ENCODE peak calls at places on chromosomes 16 and 17, in seven cellular contexts. A, C, Z, V, S, E and H are unnamed samples.

GRCh38 chr17:74429604-74430384 is 2.1 kb upstream of the GPRC5C start:
- DNase-seq in A (no peak), C (no peak), Z (no peak), V (no peak), S (peak), E (no peak), H (peak)

GRCh38 chr17:66970797-66971196 is 6.3 kb downstream of the CACNG4 start:
- DNase-seq in A (no peak), C (no peak), Z (no peak), V (no peak), S (no peak), E (no peak), H (no peak)

GRCh38 chr16:51157698-51158097 is 6.6 kb upstream of the SALL1 start:
- DNase-seq in A (no peak), C (no peak), Z (no peak), V (no peak), S (no peak), E (no peak), H (no peak)

GRCh38 chr17:77466140-77466539 is 325.4 kb downstream of the SEC14L1 start:
- DNase-seq in A (no peak), C (no peak), Z (no peak), V (no peak), S (no peak), E (no peak), H (no peak)

GRCh38 chr17:80880650-80880989 is 111.0 kb upstream of the CHMP6 start:
- DNase-seq in A (no peak), C (no peak), Z (no peak), V (no peak), S (no peak), E (no peak), H (no peak)

GRCh38 chr17:7929158-7930029 is at the start of gene KCNAB3:
- DNase-seq in A (peak), C (no peak), Z (no peak), V (no peak), S (no peak), E (peak), H (no peak)

GRCh38 chr17:78558181-78558850 is 18.9 kb downstream of the DNAH17 start:
- DNase-seq in A (no peak), C (peak), Z (no peak), V (no peak), S (no peak), E (no peak), H (no peak)

GRCh38 chr16:79595916-79596450 is 4.6 kb downstream of the MAF start:
- DNase-seq in A (no peak), C (no peak), Z (no peak), V (no peak), S (no peak), E (no peak), H (no peak)

GRCh38 chr17:65297384-65297783 is 160.2 kb downstream of the RGS9 start:
- DNase-seq in A (no peak), C (no peak), Z (no peak), V (no peak), S (no peak), E (no peak), H (no peak)

GRCh38 chr17:69375229-69375628 is 39.3 kb upstream of the MAP2K6 start:
- DNase-seq in A (no peak), C (no peak), Z (no peak), V (no peak), S (no peak), E (no peak), H (no peak)

GRCh38 chr17:15510361-15510760 is 42.9 kb upstream of the CDRT4 start:
- DNase-seq in A (peak), C (peak), Z (no peak), V (no peak), S (no peak), E (peak), H (no peak)

GRCh38 chr17:57284583-57284982 is 28.3 kb downstream of the MSI2 start:
- DNase-seq in A (no peak), C (no peak), Z (no peak), V (no peak), S (no peak), E (no peak), H (no peak)

GRCh38 chr17:42653179-42654124 is 5.6 kb upstream of the TUBG2 start:
- DNase-seq in A (peak), C (no peak), Z (peak), V (no peak), S (peak), E (peak), H (peak)

GRCh38 chr16:62891-63290 is 9.3 kb downstream of the SNRNP25 start:
- DNase-seq in A (no peak), C (no peak), Z (no peak), V (no peak), S (no peak), E (no peak), H (no peak)

GRCh38 chr16:74726736-74727135 is 26.1 kb upstream of the MLKL start:
- DNase-seq in A (no peak), C (no peak), Z (no peak), V (no peak), S (no peak), E (no peak), H (no peak)

GRCh38 chr17:70307430-70307829 is 138.1 kb downstream of the KCNJ2 start:
- DNase-seq in A (peak), C (no peak), Z (no peak), V (no peak), S (peak), E (no peak), H (no peak)

GRCh38 chr17:71937914-71938313 is 182.9 kb upstream of the SOX9 start:
- DNase-seq in A (no peak), C (no peak), Z (no peak), V (no peak), S (no peak), E (no peak), H (no peak)

GRCh38 chr16:4364196-4365013 is 7.2 kb upstream of the VASN start:
- DNase-seq in A (no peak), C (no peak), Z (no peak), V (no peak), S (no peak), E (no peak), H (no peak)

GRCh38 chr16:17306745-17307144 is 164.0 kb downstream of the XYLT1 start:
- DNase-seq in A (no peak), C (no peak), Z (no peak), V (no peak), S (no peak), E (no peak), H (no peak)

GRCh38 chr17:54405826-54406225 is 494.8 kb upstream of the TOM1L1 start:
- DNase-seq in A (no peak), C (no peak), Z (no peak), V (no peak), S (no peak), E (no peak), H (no peak)

GRCh38 chr17:45999900-46000290 is 845 bp downstream of the STH start:
- DNase-seq in A (no peak), C (no peak), Z (no peak), V (no peak), S (no peak), E (no peak), H (no peak)

GRCh38 chr16:27273670-27274522 is 5.3 kb upstream of the NSMCE1 start:
- DNase-seq in A (peak), C (peak), Z (no peak), V (no peak), S (no peak), E (no peak), H (no peak)

GRCh38 chr16:88748364-88748763 is 36.7 kb downstream of the PIEZO1 start:
- DNase-seq in A (no peak), C (no peak), Z (no peak), V (no peak), S (no peak), E (no peak), H (no peak)

GRCh38 chr16:67673712-67674580 is 7.3 kb downstream of the C16orf86 start:
- DNase-seq in A (no peak), C (no peak), Z (peak), V (no peak), S (peak), E (peak), H (no peak)

GRCh38 chr17:7989781-7990655 is 12.4 kb upstream of the GUCY2D start:
- DNase-seq in A (peak), C (peak), Z (peak), V (peak), S (peak), E (peak), H (peak)

GRCh38 chr16:79679334-79679733 is 78.8 kb upstream of the MAF start:
- DNase-seq in A (no peak), C (no peak), Z (no peak), V (no peak), S (no peak), E (no peak), H (no peak)

GRCh38 chr16:85649978-85650863 is 37.1 kb downstream of the GSE1 start:
- DNase-seq in A (no peak), C (no peak), Z (no peak), V (no peak), S (no peak), E (no peak), H (no peak)

GRCh38 chr16:58464047-58464915 is 35.7 kb upstream of the NDRG4 start:
- DNase-seq in A (no peak), C (no peak), Z (no peak), V (no peak), S (peak), E (no peak), H (no peak)

GRCh38 chr16:11346700-11347319 is 1.6 kb downstream of the RMI2 start:
- DNase-seq in A (no peak), C (no peak), Z (no peak), V (no peak), S (no peak), E (no peak), H (no peak)
- TF ChIP-seq POLR2A in A (no peak), C (no peak), Z (no peak), V (no peak), S (no peak), E (no peak), H (no peak)

GRCh38 chr16:10599626-10600025 is 19.2 kb upstream of the EMP2 start:
- DNase-seq in A (no peak), C (no peak), Z (no peak), V (no peak), S (no peak), E (no peak), H (no peak)
- TF ChIP-seq POLR2A in A (no peak), C (no peak), Z (no peak), V (no peak), S (no peak), E (no peak), H (no peak)

DNA sequence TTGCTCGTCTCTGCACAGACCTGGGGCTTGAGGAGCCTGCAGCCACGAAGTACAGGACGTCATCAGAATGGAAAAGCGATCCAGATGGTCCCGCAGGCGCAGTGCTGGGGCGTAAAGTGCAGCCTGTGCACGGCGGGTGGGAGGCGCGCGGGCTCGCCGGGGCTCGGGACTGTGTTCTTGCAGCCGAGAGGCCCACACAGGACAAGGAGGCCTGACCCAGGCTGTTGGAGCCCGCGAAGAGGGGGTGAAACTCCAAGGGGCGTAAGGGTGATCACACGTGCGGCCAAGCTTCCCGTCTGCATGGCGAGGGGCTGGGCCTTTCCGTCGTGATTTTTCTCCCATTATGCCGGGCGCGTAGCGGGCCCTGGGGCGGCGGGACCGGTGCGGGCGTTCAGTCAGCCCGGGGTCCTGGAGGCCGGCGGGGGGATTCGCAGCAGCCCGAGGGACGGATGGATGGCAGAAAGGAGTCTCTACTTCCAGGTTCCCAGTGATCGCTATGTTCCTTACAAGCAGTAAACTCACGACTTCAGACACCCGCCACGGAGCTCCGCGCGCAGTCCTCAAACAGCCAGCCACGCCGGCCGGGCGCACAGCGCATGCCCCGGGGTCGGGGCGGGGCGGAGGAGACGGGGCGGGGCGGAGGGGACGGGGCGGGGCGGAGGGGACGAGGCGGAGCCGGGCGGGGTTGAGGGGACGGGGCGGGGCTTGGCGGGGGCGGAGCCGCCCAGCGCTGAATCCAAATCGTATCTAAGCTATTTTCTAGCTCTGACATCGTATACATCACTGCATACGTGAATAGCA is 141.0 kb upstream of the KCNJ18 start:
- DNase-seq in A (peak), C (peak), Z (peak), V (peak), S (peak), E (peak), H (peak)
- TF ChIP-seq POLR2A in A (peak), C (peak), Z (peak), V (no peak), S (no peak), E (peak), H (no peak)

GRCh38 chr16:29009050-29009837 is 24.4 kb downstream of the LAT start:
- DNase-seq in A (no peak), C (no peak), Z (no peak), V (no peak), S (no peak), E (no peak), H (no peak)
- TF ChIP-seq POLR2A in A (no peak), C (no peak), Z (no peak), V (no peak), S (no peak), E (no peak), H (no peak)

DNA sequence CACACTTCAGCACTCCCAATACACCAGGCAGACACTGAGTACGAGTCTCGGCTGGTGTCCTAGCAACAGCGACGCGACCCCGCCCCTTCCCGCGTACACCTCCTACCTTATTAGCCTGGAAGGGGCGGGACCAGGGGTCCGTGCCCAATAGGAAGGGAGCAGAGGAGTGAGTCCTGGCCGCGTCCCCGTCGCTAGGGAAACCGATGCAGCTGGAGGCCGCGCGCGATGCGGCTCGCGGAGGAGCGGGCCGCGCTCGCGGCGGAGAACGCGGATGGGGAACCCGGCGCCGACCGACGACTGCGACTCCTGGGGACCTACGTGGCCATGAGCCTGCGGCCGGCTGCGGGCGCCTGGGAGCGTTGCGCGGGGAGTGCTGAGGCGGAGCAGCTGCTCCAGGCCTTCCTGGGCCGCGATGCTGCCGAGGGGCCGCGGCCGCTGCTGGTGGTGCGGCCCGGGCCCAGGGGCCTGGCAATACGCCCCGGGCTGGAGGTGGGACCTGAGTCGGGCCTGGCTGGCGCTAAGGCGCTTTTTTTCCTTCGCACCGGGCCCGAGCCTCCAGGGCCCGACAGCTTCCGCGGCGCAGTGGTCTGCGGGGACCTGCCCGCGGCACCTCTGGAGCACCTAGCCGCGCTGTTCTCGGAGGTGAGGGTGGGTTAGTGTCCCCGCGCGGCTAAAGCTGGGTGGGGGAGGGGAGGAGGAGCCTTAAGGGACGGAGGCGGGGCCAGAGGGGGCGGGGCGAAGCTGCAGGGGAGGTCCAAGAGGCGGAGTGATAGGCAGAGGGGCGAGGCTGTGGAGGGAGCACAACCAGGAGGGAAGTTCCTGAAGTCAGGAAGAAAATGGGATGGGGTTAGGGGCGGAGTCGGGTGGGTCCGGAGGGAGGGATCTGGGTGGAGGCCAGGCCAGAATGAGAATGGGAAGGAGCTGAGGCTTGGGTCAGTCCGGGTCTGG is at the start of gene DNAH9:
- DNase-seq in A (no peak), C (no peak), Z (peak), V (peak), S (peak), E (no peak), H (peak)
- TF ChIP-seq POLR2A in A (no peak), C (no peak), Z (peak), V (no peak), S (no peak), E (no peak), H (no peak)